ENCODE peak calls at places on chromosomes 6 and 20, in five cellular contexts. U is sciatic nerve, E is globus pallidus, M is endodermal cell, K is NCI-H69. Z is an unnamed sample.

GRCh38 chr6:82057846-82058554 is 189.5 kb downstream of the IBTK start:
- DNase-seq in U (no peak), E (peak), M (no peak), K (peak), Z (peak)

GRCh38 chr6:31582230-31582601 is at the start of gene LTB:
- DNase-seq in U (no peak), E (no peak), M (no peak), K (no peak), Z (no peak)

GRCh38 chr6:38077488-38078015 is 258.0 kb downstream of the ZFAND3 start:
- DNase-seq in U (no peak), E (no peak), M (no peak), K (no peak), Z (no peak)

GRCh38 chr6:10583509-10583908 is 62.4 kb downstream of the GCNT2 start:
- DNase-seq in U (no peak), E (no peak), M (peak), K (no peak), Z (no peak)

GRCh38 chr6:158567152-158567551 is 7.3 kb downstream of the TMEM181 start:
- DNase-seq in U (no peak), E (no peak), M (no peak), K (no peak), Z (no peak)

GRCh38 chr6:30260036-30260504 is 46.9 kb upstream of the TRIM26 start:
- DNase-seq in U (peak), E (peak), M (peak), K (no peak), Z (no peak)

GRCh38 chr6:22596011-22596410 is 26.6 kb downstream of the HDGFL1 start:
- DNase-seq in U (no peak), E (no peak), M (no peak), K (no peak), Z (no peak)

GRCh38 chr6:46521464-46521971 is 30.3 kb upstream of the RCAN2 start:
- DNase-seq in U (no peak), E (no peak), M (no peak), K (no peak), Z (no peak)

GRCh38 chr6:3749991-3750323 is 1.6 kb downstream of the PXDC1 start:
- DNase-seq in U (peak), E (no peak), M (no peak), K (peak), Z (peak)

GRCh38 chr20:47725248-47725973 is 59.9 kb downstream of the SULF2 start:
- DNase-seq in U (peak), E (peak), M (peak), K (peak), Z (peak)

GRCh38 chr6:45607818-45608217 is 230.1 kb upstream of the SUPT3H start:
- DNase-seq in U (no peak), E (no peak), M (no peak), K (no peak), Z (no peak)

GRCh38 chr20:38840894-38841470 is 35.5 kb downstream of the PPP1R16B start:
- DNase-seq in U (no peak), E (no peak), M (no peak), K (no peak), Z (no peak)

GRCh38 chr6:11423667-11424066 is 113.9 kb upstream of the TMEM170B start:
- DNase-seq in U (no peak), E (no peak), M (no peak), K (no peak), Z (no peak)

GRCh38 chr6:56570434-56571359 is 72.0 kb downstream of the DST start:
- DNase-seq in U (no peak), E (peak), M (no peak), K (peak), Z (no peak)

GRCh38 chr6:90135672-90136071 is 161.0 kb downstream of the BACH2 start:
- DNase-seq in U (no peak), E (no peak), M (no peak), K (no peak), Z (peak)

GRCh38 chr6:37288247-37288646 is 30.3 kb upstream of the TMEM217 start:
- DNase-seq in U (no peak), E (no peak), M (no peak), K (no peak), Z (no peak)

Z was measured in astrocyte of the cerebellum.